ENCODE peak calls at places on chromosome 6, in ten cellular contexts. Y is stimulated activated naive CD8-positive, alpha-beta T cell treated with anti-CD3 and anti-CD28 coated beads, Interleukin-15, amount 100 ng/mL, for 72 hours; F is activated T-cell treated with anti-CD3 and anti-CD28 coated beads for 48 hours; K is dorsolateral prefrontal cortex; S is HT1080; O is HCEC 1CT; V is stimulated activated CD4-positive, alpha-beta T cell treated with anti-CD3 and anti-CD28 coated beads, Interleukin-1b, Interleukin-23, amount 100 ng/mL, for 24 hours; Z is EL; D is NCI-H187 treated with DMSO at 0.1 percent for 48 hours; E is GM13977. H is an unnamed sample.
A peak's percentile ranks its signal among the peaks of the same experiment; 100 is the strongest.

GRCh38 chr6:20137837-20138236 is 74.4 kb downstream of the MBOAT1 start:
- DNase-seq in Y (no peak), F (no peak), K (no peak), S (no peak), O (no peak), V (no peak), Z (no peak), D (no peak), E (no peak), H (no peak)

GRCh38 chr6:165562421-165563090 is 100.5 kb downstream of the PDE10A start:
- DNase-seq in Y (no peak), F (no peak), K (no peak), S (peak; percentile 3), O (no peak), V (no peak), Z (no peak), D (no peak), E (no peak), H (no peak)

GRCh38 chr6:15621203-15622044 is 41.4 kb downstream of the DTNBP1 start:
- DNase-seq in Y (no peak), F (no peak), K (no peak), S (peak; percentile 4), O (peak; percentile 25), V (no peak), Z (no peak), D (no peak), E (peak; percentile 17), H (no peak)

GRCh38 chr6:125363360-125364121 is 61.8 kb upstream of the HDDC2 start:
- DNase-seq in Y (no peak), F (no peak), K (no peak), S (no peak), O (no peak), V (no peak), Z (peak; percentile 36), D (no peak), E (no peak), H (no peak)

GRCh38 chr6:157022022-157022740 is 245.0 kb downstream of the ARID1B start:
- DNase-seq in Y (peak; percentile 81), F (peak; percentile 76), K (peak; percentile 91), S (peak; percentile 67), O (peak; percentile 91), V (peak; percentile 71), Z (peak; percentile 87), D (no peak), E (peak; percentile 95), H (peak; percentile 63)

GRCh38 chr6:151762817-151763216 is 44.7 kb upstream of the ESR1 start:
- DNase-seq in Y (no peak), F (no peak), K (no peak), S (no peak), O (no peak), V (no peak), Z (no peak), D (no peak), E (no peak), H (no peak)

GRCh38 chr6:3227363-3228045 is at the start of gene TUBB2B:
- DNase-seq in Y (no peak), F (no peak), K (no peak), S (no peak), O (no peak), V (no peak), Z (peak; percentile 48), D (peak; percentile 56), E (peak; percentile 90), H (no peak)

GRCh38 chr6:1424306-1424927 is 35.0 kb downstream of the FOXF2 start:
- DNase-seq in Y (no peak), F (no peak), K (peak; percentile 50), S (peak; percentile 49), O (peak; percentile 40), V (peak; percentile 10), Z (peak; percentile 63), D (no peak), E (peak; percentile 77), H (no peak)

GRCh38 chr6:50843842-50844241 is 25.2 kb downstream of the TFAP2B start:
- DNase-seq in Y (no peak), F (no peak), K (no peak), S (no peak), O (no peak), V (no peak), Z (no peak), D (no peak), E (peak; percentile 18), H (no peak)

GRCh38 chr6:33824461-33825154 is 20.8 kb upstream of the MLN start:
- DNase-seq in Y (no peak), F (no peak), K (no peak), S (peak; percentile 69), O (peak; percentile 49), V (no peak), Z (no peak), D (no peak), E (no peak), H (no peak)

GRCh38 chr6:95804847-95805541 is 210.8 kb upstream of the FUT9 start:
- DNase-seq in Y (no peak), F (no peak), K (no peak), S (no peak), O (no peak), V (no peak), Z (no peak), D (no peak), E (peak; percentile 9), H (no peak)

GRCh38 chr6:53811746-53812145 is 16.9 kb downstream of the LRRC1 start:
- DNase-seq in Y (no peak), F (no peak), K (no peak), S (no peak), O (no peak), V (no peak), Z (no peak), D (no peak), E (no peak), H (no peak)

H was measured in stimulated activated effector memory CD8-positive, alpha-beta T cell treated with anti-CD3 and anti-CD28 coated beads, Interleukin-12 subunit alpha, Interleukin-12 subunit beta, amount 100 ng/mL, for 72 hours.